ENCODE peak calls at places on chromosomes 13 and 19, in six cellular contexts. P is tibial nerve, N is stomach, D is AG08396, L is foreskin fibroblast, A is GM04504. U is an unnamed sample.

GRCh38 chr13:98144501-98145350 is 1.8 kb downstream of the FARP1 start:
- DNase-seq in P (no peak), N (no peak), D (peak), L (peak), A (no peak), U (peak)

GRCh38 chr13:41332829-41333228 is 21.8 kb downstream of the NAA16 start:
- DNase-seq in P (no peak), N (no peak), D (no peak), L (no peak), A (no peak), U (no peak)

GRCh38 chr19:4908311-4908710 is 990 bp upstream of the UHRF1 start:
- DNase-seq in P (no peak), N (no peak), D (no peak), L (no peak), A (no peak), U (no peak)

GRCh38 chr13:45040626-45041025 is 51.3 kb downstream of the GPALPP1 start:
- DNase-seq in P (no peak), N (no peak), D (no peak), L (no peak), A (no peak), U (no peak)

GRCh38 chr13:30346159-30346788 is 38.9 kb upstream of the KATNAL1 start:
- DNase-seq in P (no peak), N (peak), D (no peak), L (no peak), A (no peak), U (no peak)

GRCh38 chr13:109840201-109840892 is 54.0 kb upstream of the IRS2 start:
- DNase-seq in P (no peak), N (no peak), D (peak), L (peak), A (peak), U (peak)

GRCh38 chr19:30001301-30001700 is 59.3 kb downstream of the URI1 start:
- DNase-seq in P (no peak), N (no peak), D (no peak), L (no peak), A (no peak), U (no peak)

GRCh38 chr19:10544242-10544752 is 593 bp downstream of the ATG4D start:
- DNase-seq in P (no peak), N (peak), D (peak), L (no peak), A (no peak), U (no peak)

GRCh38 chr13:99406799-99407201 is 94.5 kb upstream of the TM9SF2 start:
- DNase-seq in P (peak), N (no peak), D (no peak), L (no peak), A (no peak), U (no peak)

GRCh38 chr13:81927347-81927746 is 1586.4 kb upstream of the SPRY2 start:
- DNase-seq in P (no peak), N (no peak), D (no peak), L (no peak), A (no peak), U (no peak)

GRCh38 chr19:15113245-15114152 is 6.3 kb downstream of the SYDE1 start:
- DNase-seq in P (no peak), N (no peak), D (no peak), L (no peak), A (no peak), U (no peak)

GRCh38 chr19:1250374-1251232 is 2.2 kb downstream of the MIDN start:
- DNase-seq in P (no peak), N (no peak), D (no peak), L (no peak), A (no peak), U (no peak)

GRCh38 chr13:28447206-28447605 is 47.7 kb downstream of the FLT1 start:
- DNase-seq in P (no peak), N (no peak), D (no peak), L (no peak), A (no peak), U (no peak)

GRCh38 chr13:102693781-102694180 is 1.1 kb downstream of the METTL21C start:
- DNase-seq in P (no peak), N (no peak), D (no peak), L (no peak), A (no peak), U (no peak)

GRCh38 chr13:80340643-80341097 is 256 bp downstream of the SPRY2 start:
- DNase-seq in P (peak), N (no peak), D (no peak), L (no peak), A (no peak), U (no peak)

GRCh38 chr19:34236035-34236793 is 18.1 kb upstream of the GARRE1 start:
- DNase-seq in P (no peak), N (no peak), D (peak), L (peak), A (peak), U (no peak)

GRCh38 chr19:5943623-5944022 is 29.6 kb downstream of the CAPS start:
- DNase-seq in P (no peak), N (no peak), D (peak), L (no peak), A (no peak), U (no peak)

GRCh38 chr13:84641491-84641890 is 759.2 kb upstream of the SLITRK1 start:
- DNase-seq in P (no peak), N (no peak), D (no peak), L (no peak), A (no peak), U (no peak)

U was measured in 8988T.